ENCODE peak calls at places on chromosomes 13 and 19, in four cellular contexts. One of them, this sample, is unnamed.

GRCh38 chr19:54456423-54457373 is 6.9 kb downstream of the LENG9 start:
- DNase-seq in thoracic aorta: no peak
- DNase-seq in transverse colon: no peak
- DNase-seq in esophagus squamous epithelium: no peak
- DNase-seq in this sample: peak

GRCh38 chr19:12648088-12648487 is 18.5 kb downstream of the MAN2B1 start:
- DNase-seq in transverse colon: no peak
- DNase-seq in esophagus squamous epithelium: no peak
- DNase-seq in thoracic aorta: no peak
- DNase-seq in this sample: no peak

GRCh38 chr13:98370806-98371553 is 193.9 kb upstream of the RNF113B start:
- DNase-seq in esophagus squamous epithelium: no peak
- DNase-seq in transverse colon: peak
- DNase-seq in thoracic aorta: no peak
- DNase-seq in this sample: no peak

GRCh38 chr13:102183509-102184182 is 218.2 kb downstream of the FGF14 start:
- DNase-seq in thoracic aorta: no peak
- DNase-seq in transverse colon: no peak
- DNase-seq in esophagus squamous epithelium: no peak
- DNase-seq in this sample: no peak

GRCh38 chr13:73893833-73894232 is 240.4 kb downstream of the KLF12 start:
- DNase-seq in transverse colon: no peak
- DNase-seq in esophagus squamous epithelium: no peak
- DNase-seq in thoracic aorta: no peak
- DNase-seq in this sample: no peak

GRCh38 chr19:29509456-29509855 is 16.3 kb upstream of the VSTM2B start:
- DNase-seq in transverse colon: no peak
- DNase-seq in thoracic aorta: no peak
- DNase-seq in esophagus squamous epithelium: no peak
- DNase-seq in this sample: no peak

GRCh38 chr13:93227906-93228801 is 1.5 kb downstream of the GPC6 start:
- DNase-seq in thoracic aorta: no peak
- DNase-seq in transverse colon: peak
- DNase-seq in esophagus squamous epithelium: no peak
- DNase-seq in this sample: no peak

GRCh38 chr13:97005631-97006262 is 11.5 kb upstream of the OXGR1 start:
- DNase-seq in esophagus squamous epithelium: no peak
- DNase-seq in thoracic aorta: no peak
- DNase-seq in transverse colon: no peak
- DNase-seq in this sample: no peak

GRCh38 chr13:28630864-28631263 is 28.1 kb upstream of the POMP start:
- DNase-seq in thoracic aorta: no peak
- DNase-seq in transverse colon: no peak
- DNase-seq in esophagus squamous epithelium: no peak
- DNase-seq in this sample: no peak

GRCh38 chr13:40679586-40679985 is 13.1 kb upstream of the FOXO1 start:
- DNase-seq in transverse colon: no peak
- DNase-seq in esophagus squamous epithelium: no peak
- DNase-seq in thoracic aorta: no peak
- DNase-seq in this sample: no peak

GRCh38 chr19:40613669-40614594 is 12.8 kb downstream of the LTBP4 start:
- DNase-seq in thoracic aorta: no peak
- DNase-seq in esophagus squamous epithelium: peak
- DNase-seq in transverse colon: peak
- DNase-seq in this sample: no peak

GRCh38 chr13:21517576-21517975 is 58.5 kb upstream of the ZDHHC20 start:
- DNase-seq in transverse colon: no peak
- DNase-seq in thoracic aorta: no peak
- DNase-seq in esophagus squamous epithelium: no peak
- DNase-seq in this sample: no peak

GRCh38 chr19:29483641-29483920 is 42.2 kb upstream of the VSTM2B start:
- DNase-seq in esophagus squamous epithelium: no peak
- DNase-seq in thoracic aorta: no peak
- DNase-seq in transverse colon: no peak
- DNase-seq in this sample: no peak

GRCh38 chr19:56403764-56404704 is at the start of gene ZNF583:
- DNase-seq in esophagus squamous epithelium: peak
- DNase-seq in transverse colon: peak
- DNase-seq in thoracic aorta: peak
- DNase-seq in this sample: no peak
- TF ChIP-seq CTCF in esophagus squamous epithelium: no peak
- TF ChIP-seq CTCF in transverse colon: no peak
- TF ChIP-seq CTCF in thoracic aorta: no peak
- TF ChIP-seq CTCF in this sample: no peak

GRCh38 chr13:43019811-43020210 is 3.6 kb upstream of the DNAJC15 start:
- DNase-seq in thoracic aorta: no peak
- DNase-seq in transverse colon: no peak
- DNase-seq in esophagus squamous epithelium: no peak
- DNase-seq in this sample: no peak

GRCh38 chr13:43020794-43021193 is 2.6 kb upstream of the DNAJC15 start:
- DNase-seq in esophagus squamous epithelium: no peak
- DNase-seq in thoracic aorta: no peak
- DNase-seq in transverse colon: no peak
- DNase-seq in this sample: no peak

GRCh38 chr13:43014162-43014561 is 9.2 kb upstream of the DNAJC15 start:
- DNase-seq in thoracic aorta: no peak
- DNase-seq in esophagus squamous epithelium: no peak
- DNase-seq in transverse colon: no peak
- DNase-seq in this sample: no peak

GRCh38 chr13:43021926-43022670 is 1.3 kb upstream of the DNAJC15 start:
- DNase-seq in thoracic aorta: no peak
- DNase-seq in transverse colon: no peak
- DNase-seq in esophagus squamous epithelium: no peak
- DNase-seq in this sample: no peak

GRCh38 chr13:43016226-43016625 is 7.2 kb upstream of the DNAJC15 start:
- DNase-seq in transverse colon: no peak
- DNase-seq in esophagus squamous epithelium: no peak
- DNase-seq in thoracic aorta: no peak
- DNase-seq in this sample: no peak
- H3K27ac ChIP-seq in transverse colon: no peak
- H3K27ac ChIP-seq in esophagus squamous epithelium: no peak
- H3K27ac ChIP-seq in thoracic aorta: no peak
- H3K27ac ChIP-seq in this sample: no peak

GRCh38 chr19:48418317-48419064 is 25.0 kb downstream of the GRIN2D start:
- DNase-seq in esophagus squamous epithelium: no peak
- DNase-seq in transverse colon: no peak
- DNase-seq in thoracic aorta: no peak
- DNase-seq in this sample: no peak
- TF ChIP-seq CTCF in esophagus squamous epithelium: no peak
- TF ChIP-seq CTCF in transverse colon: no peak
- TF ChIP-seq CTCF in thoracic aorta: no peak
- TF ChIP-seq CTCF in this sample: no peak

GRCh38 chr13:110065780-110066179 is 241.2 kb downstream of the COL4A1 start:
- DNase-seq in transverse colon: no peak
- DNase-seq in thoracic aorta: no peak
- DNase-seq in esophagus squamous epithelium: no peak
- DNase-seq in this sample: no peak
- H3K27ac ChIP-seq in transverse colon: no peak
- H3K27ac ChIP-seq in thoracic aorta: no peak
- H3K27ac ChIP-seq in esophagus squamous epithelium: no peak
- H3K27ac ChIP-seq in this sample: no peak

GRCh38 chr13:24670927-24671326 is 9.3 kb upstream of the ATP12A start:
- DNase-seq in esophagus squamous epithelium: no peak
- DNase-seq in transverse colon: no peak
- DNase-seq in thoracic aorta: no peak
- DNase-seq in this sample: no peak
- TF ChIP-seq CTCF in esophagus squamous epithelium: no peak
- TF ChIP-seq CTCF in transverse colon: no peak
- TF ChIP-seq CTCF in thoracic aorta: no peak
- TF ChIP-seq CTCF in this sample: no peak

GRCh38 chr13:36248700-36249099 is 34.3 kb upstream of the SOHLH2 start:
- DNase-seq in transverse colon: no peak
- DNase-seq in esophagus squamous epithelium: no peak
- DNase-seq in thoracic aorta: no peak
- DNase-seq in this sample: no peak

GRCh38 chr13:36244990-36245389 is 30.6 kb upstream of the SOHLH2 start:
- DNase-seq in transverse colon: no peak
- DNase-seq in esophagus squamous epithelium: no peak
- DNase-seq in thoracic aorta: no peak
- DNase-seq in this sample: no peak

GRCh38 chr13:36242761-36243160 is 28.4 kb upstream of the SOHLH2 start:
- DNase-seq in thoracic aorta: no peak
- DNase-seq in esophagus squamous epithelium: no peak
- DNase-seq in transverse colon: no peak
- DNase-seq in this sample: no peak

GRCh38 chr13:36244073-36244472 is 29.7 kb upstream of the SOHLH2 start:
- DNase-seq in transverse colon: no peak
- DNase-seq in esophagus squamous epithelium: no peak
- DNase-seq in thoracic aorta: no peak
- DNase-seq in this sample: no peak
- H3K27ac ChIP-seq in transverse colon: no peak
- H3K27ac ChIP-seq in esophagus squamous epithelium: no peak
- H3K27ac ChIP-seq in thoracic aorta: no peak
- H3K27ac ChIP-seq in this sample: no peak

GRCh38 chr19:46979103-46979769 is 40.4 kb upstream of the NPAS1 start:
- DNase-seq in esophagus squamous epithelium: no peak
- DNase-seq in thoracic aorta: no peak
- DNase-seq in transverse colon: no peak
- DNase-seq in this sample: no peak
- TF ChIP-seq CTCF in esophagus squamous epithelium: no peak
- TF ChIP-seq CTCF in thoracic aorta: no peak
- TF ChIP-seq CTCF in transverse colon: no peak
- TF ChIP-seq CTCF in this sample: no peak

This sample was measured in vagina.